ENCODE peak calls at places on chromosomes 13 and 19, in nine cellular contexts. H is substantia nigra; L is cardiac fibroblast; J is heart left ventricle; N is sigmoid colon; K is activated CD4-positive, alpha-beta T cell treated with anti-CD3 and anti-CD28 coated beads for 48 hours; Z is dorsolateral prefrontal cortex; Y is cerebellar nuclear complex; F is WERI-Rb-1. S is an unnamed sample.

GRCh38 chr13:67769063-67769986 is 539.2 kb upstream of the PCDH9 start:
- DNase-seq in H (no peak), L (no peak), J (no peak), N (no peak), K (no peak), Z (no peak), Y (no peak), F (no peak), S (no peak)

GRCh38 chr13:51874651-51875050 is 12.9 kb downstream of the CCDC70 start:
- DNase-seq in H (no peak), L (no peak), J (no peak), N (no peak), K (no peak), Z (no peak), Y (no peak), F (no peak), S (no peak)

GRCh38 chr19:28940751-28941500 is 272.0 kb downstream of the UQCRFS1 start:
- DNase-seq in H (no peak), L (peak; percentile 73), J (no peak), N (no peak), K (no peak), Z (no peak), Y (no peak), F (no peak), S (no peak)

GRCh38 chr19:23855676-23856075 is 59.0 kb upstream of the ZNF726 start:
- DNase-seq in H (no peak), L (no peak), J (no peak), N (no peak), K (no peak), Z (no peak), Y (no peak), F (peak; percentile 13), S (no peak)

GRCh38 chr13:46753137-46753536 is 43.8 kb downstream of the ESD start:
- DNase-seq in H (no peak), L (no peak), J (no peak), N (no peak), K (no peak), Z (no peak), Y (no peak), F (no peak), S (no peak)

GRCh38 chr13:78476910-78477309 is 126.4 kb downstream of the POU4F1 start:
- DNase-seq in H (no peak), L (no peak), J (no peak), N (no peak), K (no peak), Z (no peak), Y (no peak), F (no peak), S (no peak)

GRCh38 chr13:20512042-20512683 is 13.5 kb downstream of the CRYL1 start:
- DNase-seq in H (no peak), L (no peak), J (no peak), N (no peak), K (no peak), Z (no peak), Y (no peak), F (no peak), S (no peak)

GRCh38 chr13:100234524-100235136 is 145.7 kb downstream of the PCCA start:
- DNase-seq in H (no peak), L (no peak), J (no peak), N (no peak), K (no peak), Z (no peak), Y (no peak), F (no peak), S (no peak)

GRCh38 chr19:7899751-7900352 is 3.8 kb upstream of the MAP2K7 start:
- DNase-seq in H (no peak), L (no peak), J (no peak), N (no peak), K (no peak), Z (no peak), Y (no peak), F (no peak), S (no peak)

GRCh38 chr19:45175663-45176345 is 2.2 kb downstream of the TRAPPC6A start:
- DNase-seq in H (no peak), L (no peak), J (no peak), N (no peak), K (no peak), Z (no peak), Y (no peak), F (no peak), S (no peak)

GRCh38 chr19:38898788-38899446 is 501 bp downstream of the SIRT2 start:
- DNase-seq in H (no peak), L (peak; percentile 20), J (no peak), N (no peak), K (no peak), Z (peak; percentile 25), Y (no peak), F (no peak), S (no peak)

GRCh38 chr13:111474136-111475002 is 153.9 kb downstream of the TEX29 start:
- DNase-seq in H (no peak), L (peak; percentile 58), J (no peak), N (no peak), K (no peak), Z (peak; percentile 21), Y (no peak), F (peak; percentile 39), S (peak; percentile 54)

GRCh38 chr19:6069268-6069771 is 41.0 kb downstream of the RFX2 start:
- DNase-seq in H (no peak), L (no peak), J (no peak), N (no peak), K (no peak), Z (no peak), Y (no peak), F (no peak), S (no peak)

GRCh38 chr13:96191367-96191766 is 101.5 kb downstream of the HS6ST3 start:
- DNase-seq in H (no peak), L (no peak), J (no peak), N (no peak), K (no peak), Z (no peak), Y (no peak), F (no peak), S (no peak)

GRCh38 chr13:99501952-99502310 is 659 bp downstream of the TM9SF2 start:
- DNase-seq in H (no peak), L (peak; percentile 29), J (no peak), N (no peak), K (peak; percentile 30), Z (no peak), Y (no peak), F (peak; percentile 43), S (no peak)

GRCh38 chr13:111415216-111415615 is 94.8 kb downstream of the TEX29 start:
- DNase-seq in H (no peak), L (no peak), J (no peak), N (no peak), K (no peak), Z (no peak), Y (no peak), F (no peak), S (no peak)

GRCh38 chr19:47284324-47284899 is 9.7 kb downstream of the INAFM1 start:
- DNase-seq in H (no peak), L (peak; percentile 80), J (no peak), N (no peak), K (peak; percentile 38), Z (peak; percentile 54), Y (no peak), F (peak; percentile 30), S (peak; percentile 34)

GRCh38 chr13:21785990-21786389 is 115.1 kb downstream of the FGF9 start:
- DNase-seq in H (no peak), L (no peak), J (no peak), N (no peak), K (no peak), Z (no peak), Y (no peak), F (no peak), S (no peak)

GRCh38 chr13:40401911-40402776 is 264.3 kb downstream of the FOXO1 start:
- DNase-seq in H (peak; percentile 43), L (peak; percentile 99), J (peak; percentile 97), N (peak; percentile 99), K (peak; percentile 50), Z (no peak), Y (no peak), F (no peak), S (no peak)

GRCh38 chr13:40993119-40993518 is 26.0 kb downstream of the ELF1 start:
- DNase-seq in H (no peak), L (peak; percentile 33), J (no peak), N (no peak), K (no peak), Z (no peak), Y (no peak), F (no peak), S (no peak)

GRCh38 chr13:102020611-102021216 is 381.1 kb downstream of the FGF14 start:
- DNase-seq in H (no peak), L (peak; percentile 20), J (no peak), N (no peak), K (no peak), Z (no peak), Y (no peak), F (peak; percentile 69), S (no peak)

GRCh38 chr13:99969934-99970760 is 1.4 kb downstream of the ZIC5 start:
- DNase-seq in H (no peak), L (no peak), J (no peak), N (no peak), K (no peak), Z (peak; percentile 72), Y (no peak), F (peak; percentile 91), S (peak; percentile 49)

GRCh38 chr13:53200498-53201453 is 172.2 kb downstream of the OLFM4 start:
- DNase-seq in H (peak; percentile 5), L (no peak), J (peak; percentile 29), N (peak; percentile 65), K (peak; percentile 46), Z (no peak), Y (no peak), F (no peak), S (peak; percentile 63)